ENCODE peak calls at places on chromosomes 11 and 22, in six cellular contexts. M, V, Y, C, E and I are unnamed samples.

GRCh38 chr22:39984006-39984405 is 10.7 kb upstream of the FAM83F start:
- DNase-seq in M (no peak), V (no peak), Y (no peak), C (no peak), E (no peak), I (no peak)

GRCh38 chr22:30183861-30184278 is 62.7 kb downstream of the LIF start:
- DNase-seq in M (no peak), V (peak), Y (no peak), C (peak), E (no peak), I (peak)

GRCh38 chr11:953513-953912 is 27.8 kb downstream of the AP2A2 start:
- DNase-seq in M (no peak), V (no peak), Y (no peak), C (no peak), E (no peak), I (no peak)

GRCh38 chr11:78213526-78214330 is 25.0 kb downstream of the USP35 start:
- DNase-seq in M (no peak), V (peak), Y (peak), C (no peak), E (no peak), I (no peak)

GRCh38 chr11:133081020-133081419 is 451.3 kb downstream of the OPCML start:
- DNase-seq in M (no peak), V (no peak), Y (no peak), C (no peak), E (no peak), I (no peak)

GRCh38 chr11:60315866-60316265 is 11.2 kb upstream of the MS4A6E start:
- DNase-seq in M (no peak), V (no peak), Y (no peak), C (no peak), E (no peak), I (no peak)

GRCh38 chr11:14320020-14320419 is 39.0 kb downstream of the RRAS2 start:
- DNase-seq in M (no peak), V (peak), Y (no peak), C (no peak), E (no peak), I (no peak)

GRCh38 chr22:49215840-49216239 is 611.8 kb downstream of the BRD1 start:
- DNase-seq in M (no peak), V (no peak), Y (peak), C (no peak), E (no peak), I (no peak)

GRCh38 chr11:117856892-117857291 is 19.6 kb downstream of the FXYD6 start:
- DNase-seq in M (no peak), V (no peak), Y (no peak), C (no peak), E (no peak), I (no peak)

GRCh38 chr11:27694992-27695391 is 5.3 kb downstream of the BDNF start:
- DNase-seq in M (peak), V (peak), Y (no peak), C (no peak), E (peak), I (no peak)

GRCh38 chr11:118913411-118914125 is 12.2 kb downstream of the BCL9L start:
- DNase-seq in M (no peak), V (no peak), Y (no peak), C (no peak), E (peak), I (no peak)